ENCODE peak calls at places on chromosomes 16 and 17, in six cellular contexts. H is activated CD4-positive, alpha-beta T cell treated with anti-CD3 and anti-CD28 coated beads, Interleukin-2, amount 50 U/mL, for 1 hour; X is pancreas; J is endothelial cell; Z is AG10803; V is lung. F is an unnamed sample.

GRCh38 chr16:50467943-50468748 is 80.0 kb upstream of the NKD1 start:
- DNase-seq in H (no peak), J (peak), V (no peak), Z (no peak), X (peak), F (no peak)

GRCh38 chr16:11061629-11062270 is 117.4 kb downstream of the CLEC16A start:
- DNase-seq in X (no peak), J (no peak), Z (no peak), H (no peak), V (no peak), F (no peak)

GRCh38 chr17:10251212-10251948 is 53.0 kb upstream of the GAS7 start:
- DNase-seq in Z (no peak), X (no peak), V (no peak), J (no peak), H (no peak), F (no peak)

GRCh38 chr17:59432657-59433056 is 101.2 kb downstream of the YPEL2 start:
- DNase-seq in Z (no peak), X (no peak), H (no peak), V (no peak), J (no peak), F (no peak)

GRCh38 chr17:21542070-21542469 is 150.3 kb upstream of the KCNJ18 start:
- DNase-seq in V (no peak), Z (no peak), H (no peak), J (no peak), X (no peak), F (no peak)

GRCh38 chr17:15341385-15341849 is at the start of gene TEKT3:
- DNase-seq in V (peak), J (peak), X (peak), H (no peak), Z (peak), F (no peak)

GRCh38 chr16:20061132-20061531 is 12.6 kb downstream of the GPR139 start:
- DNase-seq in V (no peak), H (no peak), J (no peak), X (no peak), Z (no peak), F (no peak)

GRCh38 chr17:4533522-4534502 is 21.4 kb downstream of the MYBBP1A start:
- DNase-seq in X (peak), J (no peak), H (no peak), V (no peak), Z (no peak), F (no peak)

GRCh38 chr17:34375598-34375997 is 12.6 kb upstream of the CCL1 start:
- DNase-seq in H (no peak), X (no peak), J (no peak), Z (no peak), V (no peak), F (no peak)

GRCh38 chr16:52861614-52862022 is 191.1 kb downstream of the CHD9NB start:
- DNase-seq in V (no peak), Z (no peak), J (peak), X (no peak), H (no peak), F (no peak)